ENCODE peak calls at places on chromosomes 11 and 22, in ten cellular contexts. Y, H, J, Z, B, C, A, E, N and S are unnamed samples.

GRCh38 chr22:45631140-45631539 is 40.5 kb upstream of the ATXN10 start:
- DNase-seq in H (no peak), E (no peak), C (no peak), A (no peak), N (no peak), B (no peak), Y (peak), Z (no peak), J (peak), S (no peak)

GRCh38 chr22:23243006-23243573 is 62.8 kb downstream of the BCR start:
- DNase-seq in N (no peak), E (no peak), Z (no peak), B (no peak), Y (no peak), H (peak), J (no peak), A (no peak), C (no peak), S (no peak)

GRCh38 chr11:73596547-73596946 is 1.4 kb downstream of the FAM168A start:
- DNase-seq in N (no peak), A (no peak), B (no peak), C (no peak), Y (no peak), Z (no peak), E (no peak), H (no peak), J (no peak), S (no peak)

GRCh38 chr11:69339041-69339733 is 45.2 kb downstream of the MYEOV start:
- DNase-seq in Y (no peak), H (no peak), N (no peak), B (no peak), C (no peak), J (no peak), Z (no peak), A (no peak), E (no peak), S (no peak)

GRCh38 chr11:69640260-69640994 is 529 bp upstream of the CCND1 start:
- DNase-seq in Y (peak), A (no peak), J (no peak), C (peak), B (no peak), N (no peak), Z (no peak), E (no peak), H (no peak), S (no peak)

GRCh38 chr11:114416441-114416928 is 16.0 kb downstream of the RBM7 start:
- DNase-seq in C (no peak), Z (peak), Y (no peak), H (no peak), E (no peak), B (no peak), N (no peak), J (no peak), A (no peak), S (no peak)

GRCh38 chr11:68598816-68599653 is 85.3 kb upstream of the GAL start:
- DNase-seq in C (no peak), B (no peak), Z (peak), A (no peak), E (no peak), J (no peak), Y (no peak), H (no peak), N (no peak), S (no peak)

GRCh38 chr11:22728600-22729394 is 62.4 kb downstream of the GAS2 start:
- DNase-seq in A (no peak), J (no peak), H (no peak), Y (no peak), E (no peak), Z (no peak), C (no peak), N (no peak), B (peak), S (peak)

GRCh38 chr11:91608662-91609061 is 616.0 kb upstream of the FAT3 start:
- DNase-seq in B (no peak), J (peak), Y (no peak), A (no peak), N (no peak), E (no peak), C (no peak), H (no peak), Z (no peak), S (peak)

GRCh38 chr11:63549411-63549810 is 12.8 kb downstream of the PLAAT4 start:
- DNase-seq in Y (no peak), B (no peak), N (no peak), Z (no peak), E (no peak), H (no peak), A (no peak), J (no peak), C (no peak), S (no peak)